ENCODE peak calls at places on chromosomes 4 and X, in six cellular contexts. H is EH; R is islet precursor cell; M is T-helper 22 cell; S is stimulated activated CD4-positive, alpha-beta T cell treated with anti-CD3 and anti-CD28 coated beads, Interleukin-15, amount 100 ng/mL, for 24 hours; V is fibroblast of pulmonary artery. W is an unnamed sample.

GRCh38 chrX:23317799-23318724 is 16.6 kb upstream of the PTCHD1 start:
- DNase-seq in H (peak; percentile 16), R (peak; percentile 67), M (no peak), S (peak; percentile 35), V (peak; percentile 8), W (no peak)

GRCh38 chr4:110055014-110055768 is 142.5 kb downstream of the EGF start:
- DNase-seq in H (peak; percentile 24), R (no peak), M (no peak), S (no peak), V (peak; percentile 18), W (peak; percentile 36)

GRCh38 chrX:21487832-21488231 is 113.6 kb downstream of the CNKSR2 start:
- DNase-seq in H (no peak), R (no peak), M (no peak), S (no peak), V (peak; percentile 23), W (no peak)

GRCh38 chr4:123649644-123650356 is 253.2 kb downstream of the SPRY1 start:
- DNase-seq in H (peak; percentile 88), R (no peak), M (no peak), S (no peak), V (peak; percentile 94), W (peak; percentile 96)

GRCh38 chrX:151790421-151791160 is 56.0 kb downstream of the CNGA2 start:
- DNase-seq in H (peak; percentile 56), R (no peak), M (no peak), S (no peak), V (no peak), W (no peak)

GRCh38 chr4:170386974-170387373 is 297.2 kb upstream of the AADAT start:
- DNase-seq in H (peak; percentile 19), R (no peak), M (no peak), S (no peak), V (peak; percentile 20), W (no peak)

GRCh38 chr4:95215991-95216605 is 332.7 kb downstream of the UNC5C start:
- DNase-seq in H (no peak), R (no peak), M (no peak), S (no peak), V (peak; percentile 11), W (peak; percentile 32)

GRCh38 chrX:40172980-40173661 is 75.4 kb upstream of the BCOR start:
- DNase-seq in H (no peak), R (no peak), M (no peak), S (no peak), V (no peak), W (peak; percentile 22)

GRCh38 chr4:73608677-73609594 is 11.3 kb downstream of the RASSF6 start:
- DNase-seq in H (no peak), R (peak; percentile 66), M (no peak), S (no peak), V (peak; percentile 29), W (peak; percentile 57)

GRCh38 chr4:185011408-185011807 is 6.9 kb upstream of the HELT start:
- DNase-seq in H (peak; percentile 6), R (peak; percentile 74), M (no peak), S (peak; percentile 46), V (no peak), W (peak; percentile 10)

GRCh38 chr4:179872751-179873150 is 2370.5 kb upstream of the TENM3 start:
- DNase-seq in H (no peak), R (no peak), M (no peak), S (no peak), V (no peak), W (no peak)

GRCh38 chrX:56564182-56564885 is 907 bp downstream of the UBQLN2 start:
- DNase-seq in H (peak; percentile 32), R (peak; percentile 49), M (no peak), S (peak; percentile 44), V (peak; percentile 18), W (peak; percentile 61)

GRCh38 chr4:113355550-113356371 is 306.3 kb downstream of the ANK2 start:
- DNase-seq in H (peak; percentile 90), R (peak; percentile 70), M (peak; percentile 37), S (peak; percentile 82), V (peak; percentile 92), W (peak; percentile 91)

GRCh38 chrX:139113682-139114081 is 402.2 kb upstream of the FGF13 start:
- DNase-seq in H (no peak), R (no peak), M (no peak), S (no peak), V (no peak), W (no peak)

GRCh38 chrX:132209527-132209926 is 9.7 kb downstream of the RAP2C start:
- DNase-seq in H (peak; percentile 52), R (no peak), M (no peak), S (no peak), V (peak; percentile 73), W (peak; percentile 22)

GRCh38 chr4:10321931-10322330 is 135.3 kb downstream of the ZNF518B start:
- DNase-seq in H (no peak), R (no peak), M (no peak), S (no peak), V (no peak), W (no peak)

GRCh38 chr4:168129802-168130201 is 37.5 kb downstream of the ANXA10 start:
- DNase-seq in H (peak; percentile 16), R (no peak), M (no peak), S (no peak), V (no peak), W (no peak)

GRCh38 chrX:130055103-130055502 is 55.2 kb downstream of the ELF4 start:
- DNase-seq in H (peak; percentile 82), R (peak; percentile 87), M (no peak), S (no peak), V (peak; percentile 38), W (peak; percentile 33)

GRCh38 chr4:69546121-69546520 is 50.4 kb upstream of the UGT2B4 start:
- DNase-seq in H (no peak), R (peak; percentile 74), M (no peak), S (no peak), V (peak; percentile 2), W (peak; percentile 53)

GRCh38 chr4:16914208-16914607 is 15.8 kb upstream of the LDB2 start:
- DNase-seq in H (peak; percentile 66), R (no peak), M (no peak), S (no peak), V (peak; percentile 65), W (peak; percentile 26)

GRCh38 chrX:43139645-43140044 is 361.7 kb upstream of the PPP1R2C start:
- DNase-seq in H (no peak), R (no peak), M (no peak), S (no peak), V (no peak), W (no peak)

GRCh38 chrX:68936608-68937007 is 107.8 kb downstream of the EFNB1 start:
- DNase-seq in H (peak; percentile 87), R (peak; percentile 80), M (no peak), S (no peak), V (peak; percentile 81), W (peak; percentile 91)

GRCh38 chr4:8549352-8549931 is 30.8 kb upstream of the GPR78 start:
- DNase-seq in H (no peak), R (peak; percentile 58), M (no peak), S (no peak), V (no peak), W (no peak)

GRCh38 chr4:105140684-105141490 is 5.8 kb upstream of the TET2 start:
- DNase-seq in H (peak; percentile 43), R (no peak), M (no peak), S (peak; percentile 33), V (peak; percentile 37), W (peak; percentile 37)

GRCh38 chr4:8438743-8439142 is 1.8 kb downstream of the ACOX3 start:
- DNase-seq in H (no peak), R (no peak), M (no peak), S (no peak), V (peak; percentile 16), W (no peak)

GRCh38 chrX:42524374-42524773 is 253.6 kb downstream of the PPP1R2C start:
- DNase-seq in H (peak; percentile 79), R (no peak), M (no peak), S (no peak), V (no peak), W (no peak)